ENCODE peak calls at places on chromosomes 11 and 22, in ten cellular contexts. I is omental fat pad; P is HT-29; V is keratinocyte; N is left colon; Y is stimulated activated naive CD8-positive, alpha-beta T cell treated with anti-CD3 and anti-CD28 coated beads, Interleukin-15, Interleukin-2, amounts not matched to agents 100 U/mL and 50 U/mL, for 24 hours; A is H4; C is activated CD8-positive, alpha-beta T cell treated with anti-CD3 and anti-CD28 coated beads, Interleukin-2, amount 10 ng/mL, durations not matched to agents 7 days and 5 days; X is activated T-cell treated with anti-CD3 and anti-CD28 coated beads, Interleukin-2, amount 50 U/mL, for 24 hours; O is left ventricle myocardium inferior. T is an unnamed sample.

GRCh38 chr11:533049-533585 is 2.3 kb downstream of the HRAS start:
- DNase-seq in I (no peak), P (no peak), V (no peak), N (peak; percentile 24), Y (no peak), A (no peak), C (no peak), X (no peak), O (no peak), T (no peak)

GRCh38 chr11:83641511-83641910 is 355.3 kb upstream of the CCDC90B start:
- DNase-seq in I (no peak), P (no peak), V (no peak), N (no peak), Y (no peak), A (peak; percentile 30), C (no peak), X (no peak), O (peak; percentile 37), T (no peak)

GRCh38 chr11:71310184-71310583 is 57.8 kb upstream of the SHANK2 start:
- DNase-seq in I (no peak), P (no peak), V (no peak), N (no peak), Y (no peak), A (no peak), C (no peak), X (no peak), O (no peak), T (no peak)

GRCh38 chr11:59791639-59792038 is 18.9 kb downstream of the MRPL16 start:
- DNase-seq in I (no peak), P (no peak), V (no peak), N (no peak), Y (no peak), A (no peak), C (no peak), X (no peak), O (no peak), T (no peak)

GRCh38 chr11:95793111-95793510 is 2.8 kb downstream of the CEP57 start:
- DNase-seq in I (no peak), P (no peak), V (no peak), N (no peak), Y (no peak), A (no peak), C (no peak), X (no peak), O (no peak), T (no peak)

GRCh38 chr22:46799626-46800025 is 37.2 kb downstream of the TBC1D22A start:
- DNase-seq in I (no peak), P (no peak), V (no peak), N (no peak), Y (no peak), A (no peak), C (no peak), X (no peak), O (no peak), T (no peak)

GRCh38 chr22:50082961-50083461 is 2.2 kb downstream of the MLC1 start:
- DNase-seq in I (no peak), P (no peak), V (no peak), N (peak; percentile 23), Y (no peak), A (no peak), C (no peak), X (no peak), O (no peak), T (no peak)

GRCh38 chr11:11821899-11822298 is 19.9 kb upstream of the USP47 start:
- DNase-seq in I (no peak), P (no peak), V (no peak), N (no peak), Y (no peak), A (no peak), C (no peak), X (no peak), O (no peak), T (no peak)

GRCh38 chr11:95100856-95101507 is 11.3 kb downstream of the ENDOD1 start:
- DNase-seq in I (no peak), P (no peak), V (no peak), N (no peak), Y (no peak), A (no peak), C (no peak), X (no peak), O (no peak), T (no peak)

GRCh38 chr11:66274219-66274618 is 3.8 kb upstream of the CNIH2 start:
- DNase-seq in I (no peak), P (no peak), V (no peak), N (no peak), Y (no peak), A (no peak), C (no peak), X (no peak), O (no peak), T (no peak)

GRCh38 chr11:28743101-28743550 is 634.9 kb downstream of the METTL15 start:
- DNase-seq in I (no peak), P (peak; percentile 20), V (no peak), N (no peak), Y (no peak), A (peak; percentile 39), C (no peak), X (no peak), O (no peak), T (no peak)

GRCh38 chr22:32904044-32904443 is 102.5 kb downstream of the TIMP3 start:
- DNase-seq in I (no peak), P (peak; percentile 22), V (no peak), N (peak; percentile 14), Y (peak; percentile 15), A (peak; percentile 27), C (no peak), X (no peak), O (no peak), T (no peak)

GRCh38 chr11:118415739-118416068 is 14.3 kb downstream of the ATP5MG start:
- DNase-seq in I (no peak), P (peak; percentile 64), V (peak; percentile 52), N (peak; percentile 16), Y (no peak), A (peak; percentile 96), C (peak; percentile 34), X (no peak), O (no peak), T (peak; percentile 27)

GRCh38 chr11:10906521-10906920 is 48.7 kb upstream of the ZBED5 start:
- DNase-seq in I (no peak), P (peak; percentile 65), V (no peak), N (no peak), Y (no peak), A (peak; percentile 39), C (no peak), X (no peak), O (no peak), T (peak; percentile 50)